ENCODE peak calls at places on chromosomes 4 and X, in eight cellular contexts. V is activated CD4-positive, alpha-beta T cell treated with anti-CD3 and anti-CD28 coated beads, Interleukin-2, amount 50 U/mL, for 4 hours; U is tibial artery; R is occipital lobe; Z is omental fat pad; X is fibroblast of lung; C is stimulated activated CD4-positive, alpha-beta T cell treated with anti-CD3 and anti-CD28 coated beads, Interleukin-15, amount 100 ng/mL, for 1 hour; S is NCI-H1417. T is an unnamed sample.

GRCh38 chr4:678765-679481 is 4.6 kb downstream of the MYL5 start:
- DNase-seq in V (no peak), U (no peak), R (no peak), Z (no peak), X (no peak), C (no peak), S (no peak), T (no peak)

GRCh38 chrX:134520860-134521390 is 61.0 kb downstream of the HPRT1 start:
- DNase-seq in V (no peak), U (no peak), R (no peak), Z (no peak), X (peak), C (no peak), S (peak), T (peak)

GRCh38 chr4:4851906-4852305 is 7.6 kb upstream of the MSX1 start:
- DNase-seq in V (no peak), U (no peak), R (no peak), Z (no peak), X (no peak), C (no peak), S (no peak), T (no peak)

GRCh38 chr4:85210353-85210752 is 243.9 kb upstream of the WDFY3 start:
- DNase-seq in V (no peak), U (no peak), R (no peak), Z (no peak), X (no peak), C (no peak), S (no peak), T (no peak)

GRCh38 chr4:52051213-52051614 is at the start of gene SPATA18:
- DNase-seq in V (no peak), U (no peak), R (no peak), Z (no peak), X (no peak), C (no peak), S (no peak), T (no peak)

GRCh38 chr4:26197018-26197779 is 123.6 kb upstream of the RBPJ start:
- DNase-seq in V (peak), U (no peak), R (no peak), Z (no peak), X (peak), C (peak), S (no peak), T (peak)

GRCh38 chrX:38225093-38225492 is 4.4 kb upstream of the SRPX start:
- DNase-seq in V (no peak), U (no peak), R (no peak), Z (no peak), X (no peak), C (no peak), S (no peak), T (no peak)

GRCh38 chr4:159444668-159445067 is 341.8 kb downstream of the RAPGEF2 start:
- DNase-seq in V (no peak), U (no peak), R (no peak), Z (no peak), X (no peak), C (no peak), S (no peak), T (no peak)

GRCh38 chr4:2182981-2183380 is 58.9 kb downstream of the HAUS3 start:
- DNase-seq in V (no peak), U (no peak), R (no peak), Z (no peak), X (peak), C (no peak), S (no peak), T (no peak)

GRCh38 chrX:50691820-50692219 is 122.2 kb downstream of the SHROOM4 start:
- DNase-seq in V (no peak), U (no peak), R (no peak), Z (no peak), X (peak), C (no peak), S (peak), T (peak)

GRCh38 chr4:129438582-129438981 is 342.6 kb downstream of the C4orf33 start:
- DNase-seq in V (no peak), U (no peak), R (no peak), Z (no peak), X (no peak), C (no peak), S (no peak), T (no peak)

GRCh38 chr4:118173956-118174355 is 139.7 kb downstream of the NDST3 start:
- DNase-seq in V (no peak), U (no peak), R (no peak), Z (no peak), X (peak), C (no peak), S (no peak), T (no peak)